ENCODE peak calls at places on chromosomes 7 and 10, in four cellular contexts. R, S, V and T are unnamed samples.

GRCh38 chr10:76453997-76454396 is 1022.6 kb downstream of the LRMDA start:
- DNase-seq in V (no peak), R (no peak), S (no peak), T (no peak)

GRCh38 chr7:121278120-121279021 is 50.4 kb upstream of the WNT16 start:
- DNase-seq in V (no peak), R (peak), S (no peak), T (peak)

GRCh38 chr10:480928-481551 is 208.4 kb downstream of the DIP2C start:
- DNase-seq in R (peak), V (no peak), S (no peak), T (no peak)

GRCh38 chr7:99120916-99121315 is 23.0 kb downstream of the SMURF1 start:
- DNase-seq in R (no peak), V (no peak), S (no peak), T (no peak)

GRCh38 chr7:37683263-37684120 is at the start of gene GPR141:
- DNase-seq in R (no peak), S (no peak), V (no peak), T (no peak)

GRCh38 chr7:65983965-65984654 is 2.1 kb upstream of the GUSB start:
- DNase-seq in V (no peak), R (no peak), S (no peak), T (no peak)

GRCh38 chr7:22378199-22378961 is 21.4 kb upstream of the RAPGEF5 start:
- DNase-seq in R (no peak), S (no peak), V (no peak), T (no peak)

GRCh38 chr10:72309290-72310240 is 35.8 kb downstream of the DDIT4 start:
- DNase-seq in V (no peak), S (no peak), R (no peak), T (no peak)

GRCh38 chr7:91636728-91637127 is 243.8 kb downstream of the MTERF1 start:
- DNase-seq in V (no peak), S (no peak), R (no peak), T (no peak)

GRCh38 chr7:55144333-55144954 is 125.6 kb downstream of the EGFR start:
- DNase-seq in R (no peak), V (no peak), S (no peak), T (no peak)
- TF ChIP-seq CTCF in R (no peak), V (no peak), S (peak), T (peak)

GRCh38 chr10:110500515-110500905 is 2.8 kb downstream of the DUSP5 start:
- DNase-seq in V (no peak), S (no peak), R (peak), T (no peak)
- H3K4me3 ChIP-seq in V (no peak), S (peak), R (peak), T (peak)

DNA sequence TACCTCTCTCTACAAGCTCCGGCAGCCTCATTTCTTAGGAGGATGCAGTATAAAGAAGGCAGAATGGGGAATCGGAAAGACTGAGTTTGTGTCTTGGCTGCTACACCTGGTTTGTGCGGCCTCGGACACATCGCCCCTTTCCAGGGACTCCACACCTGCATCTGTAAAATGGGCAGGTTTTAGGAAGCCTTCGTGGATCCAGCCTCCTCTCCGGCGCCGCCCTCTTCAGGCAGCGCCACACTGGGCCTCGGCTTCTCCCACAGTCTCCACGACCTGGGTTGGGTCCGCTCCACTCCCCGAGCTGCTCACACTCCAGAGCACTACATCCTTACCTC is 341 bp downstream of the GOT1 start:
- DNase-seq in V (no peak), S (no peak), R (no peak), T (no peak)
- TF ChIP-seq CTCF in V (no peak), S (no peak), R (no peak), T (no peak)

GRCh38 chr7:42886866-42887509 is 24.9 kb downstream of the C7orf25 start:
- DNase-seq in R (no peak), V (no peak), S (no peak), T (no peak)
- H3K4me3 ChIP-seq in R (no peak), V (no peak), S (no peak), T (no peak)